ENCODE peak calls at places on chromosomes 11 and 22, in nine cellular contexts. One of them, this sample, is unnamed. For H3K27me3, the result is how much of the 10 kb centered on the place peaks cover.

GRCh38 chr11:75342966-75343870 is 8.2 kb downstream of the ARRB1 start:
- DNase-seq in heart right ventricle: no peak
- DNase-seq in IMR-90: peak
- DNase-seq in mammary epithelial cell: no peak
- DNase-seq in left ventricle myocardium inferior: no peak
- DNase-seq in Caco-2: peak
- DNase-seq in heart left ventricle: no peak
- DNase-seq in cardiac muscle cell: peak
- DNase-seq in CD4-positive, alpha-beta T cell: no peak
- DNase-seq in this sample: peak

GRCh38 chr11:65546217-65546958 is 11.8 kb downstream of the LTBP3 start:
- DNase-seq in cardiac muscle cell: no peak
- DNase-seq in IMR-90: no peak
- DNase-seq in CD4-positive, alpha-beta T cell: peak
- DNase-seq in heart left ventricle: peak
- DNase-seq in Caco-2: peak
- DNase-seq in mammary epithelial cell: peak
- DNase-seq in left ventricle myocardium inferior: peak
- DNase-seq in heart right ventricle: peak
- DNase-seq in this sample: peak

GRCh38 chr11:109783017-109783416 is 310.2 kb upstream of the ZC3H12C start:
- DNase-seq in Caco-2: no peak
- DNase-seq in heart left ventricle: no peak
- DNase-seq in cardiac muscle cell: no peak
- DNase-seq in mammary epithelial cell: no peak
- DNase-seq in left ventricle myocardium inferior: no peak
- DNase-seq in heart right ventricle: no peak
- DNase-seq in CD4-positive, alpha-beta T cell: no peak
- DNase-seq in IMR-90: no peak
- DNase-seq in this sample: no peak

GRCh38 chr22:32203181-32204105 is 1.4 kb downstream of the RFPL2 start:
- DNase-seq in CD4-positive, alpha-beta T cell: no peak
- DNase-seq in cardiac muscle cell: no peak
- DNase-seq in heart left ventricle: no peak
- DNase-seq in IMR-90: no peak
- DNase-seq in Caco-2: no peak
- DNase-seq in mammary epithelial cell: no peak
- DNase-seq in heart right ventricle: no peak
- DNase-seq in left ventricle myocardium inferior: no peak
- DNase-seq in this sample: no peak

GRCh38 chr22:37185646-37186227 is 2.3 kb downstream of the C1QTNF6 start:
- DNase-seq in Caco-2: no peak
- DNase-seq in heart left ventricle: no peak
- DNase-seq in left ventricle myocardium inferior: peak
- DNase-seq in IMR-90: no peak
- DNase-seq in CD4-positive, alpha-beta T cell: no peak
- DNase-seq in cardiac muscle cell: no peak
- DNase-seq in heart right ventricle: no peak
- DNase-seq in mammary epithelial cell: no peak
- DNase-seq in this sample: no peak

GRCh38 chr22:41768420-41768819 is 32.1 kb upstream of the CCDC134 start:
- DNase-seq in mammary epithelial cell: peak
- DNase-seq in heart left ventricle: no peak
- DNase-seq in CD4-positive, alpha-beta T cell: no peak
- DNase-seq in Caco-2: no peak
- DNase-seq in heart right ventricle: no peak
- DNase-seq in IMR-90: peak
- DNase-seq in cardiac muscle cell: peak
- DNase-seq in left ventricle myocardium inferior: no peak
- DNase-seq in this sample: no peak

GRCh38 chr22:45540122-45540521 is 37.4 kb downstream of the FBLN1 start:
- DNase-seq in IMR-90: no peak
- DNase-seq in heart right ventricle: no peak
- DNase-seq in Caco-2: no peak
- DNase-seq in CD4-positive, alpha-beta T cell: no peak
- DNase-seq in mammary epithelial cell: no peak
- DNase-seq in heart left ventricle: no peak
- DNase-seq in left ventricle myocardium inferior: no peak
- DNase-seq in cardiac muscle cell: no peak
- DNase-seq in this sample: no peak

GRCh38 chr22:37059876-37060449 is 8.4 kb downstream of the KCTD17 start:
- DNase-seq in heart right ventricle: peak
- DNase-seq in mammary epithelial cell: no peak
- DNase-seq in IMR-90: no peak
- DNase-seq in left ventricle myocardium inferior: no peak
- DNase-seq in Caco-2: no peak
- DNase-seq in cardiac muscle cell: no peak
- DNase-seq in CD4-positive, alpha-beta T cell: no peak
- DNase-seq in heart left ventricle: no peak
- DNase-seq in this sample: peak

GRCh38 chr11:62144641-62145255 is 20.9 kb downstream of the INCENP start:
- DNase-seq in left ventricle myocardium inferior: no peak
- DNase-seq in heart right ventricle: no peak
- DNase-seq in cardiac muscle cell: no peak
- DNase-seq in Caco-2: no peak
- DNase-seq in mammary epithelial cell: no peak
- DNase-seq in CD4-positive, alpha-beta T cell: no peak
- DNase-seq in IMR-90: no peak
- DNase-seq in heart left ventricle: no peak
- DNase-seq in this sample: no peak

GRCh38 chr22:35219012-35219411 is 38.3 kb upstream of the HMGXB4 start:
- DNase-seq in IMR-90: peak
- DNase-seq in Caco-2: no peak
- DNase-seq in CD4-positive, alpha-beta T cell: no peak
- DNase-seq in cardiac muscle cell: peak
- DNase-seq in mammary epithelial cell: peak
- DNase-seq in heart right ventricle: no peak
- DNase-seq in heart left ventricle: no peak
- DNase-seq in left ventricle myocardium inferior: no peak
- DNase-seq in this sample: no peak

GRCh38 chr11:86143429-86144030 is 74.6 kb upstream of the PICALM start:
- DNase-seq in heart left ventricle: peak
- DNase-seq in left ventricle myocardium inferior: peak
- DNase-seq in IMR-90: no peak
- DNase-seq in cardiac muscle cell: no peak
- DNase-seq in CD4-positive, alpha-beta T cell: no peak
- DNase-seq in heart right ventricle: peak
- DNase-seq in Caco-2: no peak
- DNase-seq in mammary epithelial cell: no peak
- DNase-seq in this sample: no peak

GRCh38 chr11:99020324-99021225 is at the start of gene CNTN5:
- DNase-seq in CD4-positive, alpha-beta T cell: peak
- DNase-seq in Caco-2: no peak
- DNase-seq in cardiac muscle cell: peak
- DNase-seq in heart left ventricle: peak
- DNase-seq in heart right ventricle: peak
- DNase-seq in left ventricle myocardium inferior: peak
- DNase-seq in IMR-90: peak
- DNase-seq in mammary epithelial cell: peak
- DNase-seq in this sample: peak

GRCh38 chr11:112412383-112412782 is 151.7 kb upstream of the PLET1 start:
- DNase-seq in left ventricle myocardium inferior: no peak
- DNase-seq in mammary epithelial cell: peak
- DNase-seq in CD4-positive, alpha-beta T cell: no peak
- DNase-seq in cardiac muscle cell: no peak
- DNase-seq in IMR-90: no peak
- DNase-seq in heart left ventricle: no peak
- DNase-seq in Caco-2: no peak
- DNase-seq in heart right ventricle: no peak
- DNase-seq in this sample: no peak

GRCh38 chr22:35454416-35455054 is 54.6 kb downstream of the MCM5 start:
- DNase-seq in heart left ventricle: peak
- DNase-seq in Caco-2: no peak
- DNase-seq in left ventricle myocardium inferior: no peak
- DNase-seq in CD4-positive, alpha-beta T cell: no peak
- DNase-seq in IMR-90: no peak
- DNase-seq in heart right ventricle: no peak
- DNase-seq in cardiac muscle cell: no peak
- DNase-seq in mammary epithelial cell: no peak
- DNase-seq in this sample: peak

GRCh38 chr11:13861411-13861810 is 101.1 kb upstream of the SPON1 start:
- DNase-seq in mammary epithelial cell: no peak
- DNase-seq in Caco-2: no peak
- DNase-seq in CD4-positive, alpha-beta T cell: peak
- DNase-seq in heart left ventricle: no peak
- DNase-seq in cardiac muscle cell: no peak
- DNase-seq in heart right ventricle: no peak
- DNase-seq in IMR-90: no peak
- DNase-seq in left ventricle myocardium inferior: no peak
- DNase-seq in this sample: no peak

GRCh38 chr11:86550757-86551156 is 121.7 kb downstream of the ME3 start:
- DNase-seq in heart left ventricle: no peak
- DNase-seq in CD4-positive, alpha-beta T cell: no peak
- DNase-seq in IMR-90: no peak
- DNase-seq in Caco-2: no peak
- DNase-seq in left ventricle myocardium inferior: no peak
- DNase-seq in heart right ventricle: no peak
- DNase-seq in mammary epithelial cell: no peak
- DNase-seq in cardiac muscle cell: no peak
- DNase-seq in this sample: no peak

GRCh38 chr11:7577226-7577882 is 63.6 kb downstream of the PPFIBP2 start:
- DNase-seq in Caco-2: no peak
- DNase-seq in CD4-positive, alpha-beta T cell: no peak
- DNase-seq in IMR-90: no peak
- DNase-seq in heart right ventricle: peak
- DNase-seq in mammary epithelial cell: no peak
- DNase-seq in cardiac muscle cell: peak
- DNase-seq in left ventricle myocardium inferior: peak
- DNase-seq in heart left ventricle: peak
- DNase-seq in this sample: peak

GRCh38 chr11:102279641-102280170 is 37.6 kb upstream of the BIRC3 start:
- DNase-seq in CD4-positive, alpha-beta T cell: no peak
- DNase-seq in mammary epithelial cell: peak
- DNase-seq in cardiac muscle cell: peak
- DNase-seq in heart right ventricle: no peak
- DNase-seq in Caco-2: no peak
- DNase-seq in left ventricle myocardium inferior: no peak
- DNase-seq in heart left ventricle: no peak
- DNase-seq in IMR-90: peak
- DNase-seq in this sample: no peak

GRCh38 chr11:105071060-105071732 is 26.1 kb upstream of the CARD16 start:
- DNase-seq in left ventricle myocardium inferior: no peak
- DNase-seq in mammary epithelial cell: peak
- DNase-seq in heart left ventricle: no peak
- DNase-seq in Caco-2: no peak
- DNase-seq in CD4-positive, alpha-beta T cell: no peak
- DNase-seq in heart right ventricle: no peak
- DNase-seq in cardiac muscle cell: no peak
- DNase-seq in IMR-90: no peak
- DNase-seq in this sample: no peak

DNA sequence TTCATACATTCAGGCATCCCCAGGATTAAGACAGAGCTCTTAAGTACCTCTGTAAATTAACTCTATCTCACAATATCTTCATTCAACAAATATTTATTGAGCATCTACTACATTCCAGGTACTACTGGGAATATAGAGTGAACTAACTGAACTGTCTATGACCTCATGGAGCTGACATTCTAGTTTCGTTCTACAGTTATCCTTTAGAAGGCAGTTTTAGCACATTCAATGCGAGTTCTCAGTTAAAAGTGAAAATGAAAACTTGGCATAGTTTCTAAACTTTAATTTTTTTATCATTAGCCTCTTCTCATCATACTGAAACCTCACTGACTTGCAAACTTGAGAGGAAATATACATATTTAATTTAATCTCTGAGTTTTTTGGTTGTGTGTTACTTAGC is 10.7 kb upstream of the MS4A6E start:
- DNase-seq in CD4-positive, alpha-beta T cell: no peak
- DNase-seq in cardiac muscle cell: no peak
- DNase-seq in IMR-90: no peak
- DNase-seq in heart left ventricle: no peak
- DNase-seq in Caco-2: no peak
- DNase-seq in heart right ventricle: no peak
- DNase-seq in left ventricle myocardium inferior: no peak
- DNase-seq in mammary epithelial cell: no peak
- DNase-seq in this sample: no peak
- TF ChIP-seq CTCF in CD4-positive, alpha-beta T cell: no peak
- TF ChIP-seq CTCF in cardiac muscle cell: no peak
- TF ChIP-seq CTCF in IMR-90: no peak
- TF ChIP-seq CTCF in heart left ventricle: no peak
- TF ChIP-seq CTCF in Caco-2: no peak
- TF ChIP-seq CTCF in heart right ventricle: no peak
- TF ChIP-seq CTCF in left ventricle myocardium inferior: no peak
- TF ChIP-seq CTCF in mammary epithelial cell: no peak
- TF ChIP-seq CTCF in this sample: no peak

GRCh38 chr11:66728760-66729385 is at the start of gene SPTBN2:
- DNase-seq in mammary epithelial cell: no peak
- DNase-seq in left ventricle myocardium inferior: no peak
- DNase-seq in heart left ventricle: no peak
- DNase-seq in Caco-2: peak
- DNase-seq in heart right ventricle: no peak
- DNase-seq in CD4-positive, alpha-beta T cell: no peak
- DNase-seq in cardiac muscle cell: peak
- DNase-seq in IMR-90: no peak
- DNase-seq in this sample: no peak
- H3K27me3 ChIP-seq in mammary epithelial cell: under half
- H3K27me3 ChIP-seq in left ventricle myocardium inferior: half or more
- H3K27me3 ChIP-seq in heart left ventricle: under half
- H3K27me3 ChIP-seq in Caco-2: under half
- H3K27me3 ChIP-seq in heart right ventricle: under half
- H3K27me3 ChIP-seq in CD4-positive, alpha-beta T cell: half or more
- H3K27me3 ChIP-seq in cardiac muscle cell: half or more
- H3K27me3 ChIP-seq in IMR-90: half or more
- H3K27me3 ChIP-seq in this sample: under half

GRCh38 chr11:859394-860131 is 16.9 kb downstream of the TSPAN4 start:
- DNase-seq in mammary epithelial cell: peak
- DNase-seq in IMR-90: peak
- DNase-seq in heart left ventricle: peak
- DNase-seq in left ventricle myocardium inferior: peak
- DNase-seq in cardiac muscle cell: peak
- DNase-seq in CD4-positive, alpha-beta T cell: no peak
- DNase-seq in Caco-2: no peak
- DNase-seq in heart right ventricle: peak
- DNase-seq in this sample: peak
- TF ChIP-seq CTCF in mammary epithelial cell: no peak
- TF ChIP-seq CTCF in IMR-90: no peak
- TF ChIP-seq CTCF in heart left ventricle: no peak
- TF ChIP-seq CTCF in left ventricle myocardium inferior: no peak
- TF ChIP-seq CTCF in cardiac muscle cell: no peak
- TF ChIP-seq CTCF in CD4-positive, alpha-beta T cell: no peak
- TF ChIP-seq CTCF in Caco-2: no peak
- TF ChIP-seq CTCF in heart right ventricle: no peak
- TF ChIP-seq CTCF in this sample: no peak

DNA sequence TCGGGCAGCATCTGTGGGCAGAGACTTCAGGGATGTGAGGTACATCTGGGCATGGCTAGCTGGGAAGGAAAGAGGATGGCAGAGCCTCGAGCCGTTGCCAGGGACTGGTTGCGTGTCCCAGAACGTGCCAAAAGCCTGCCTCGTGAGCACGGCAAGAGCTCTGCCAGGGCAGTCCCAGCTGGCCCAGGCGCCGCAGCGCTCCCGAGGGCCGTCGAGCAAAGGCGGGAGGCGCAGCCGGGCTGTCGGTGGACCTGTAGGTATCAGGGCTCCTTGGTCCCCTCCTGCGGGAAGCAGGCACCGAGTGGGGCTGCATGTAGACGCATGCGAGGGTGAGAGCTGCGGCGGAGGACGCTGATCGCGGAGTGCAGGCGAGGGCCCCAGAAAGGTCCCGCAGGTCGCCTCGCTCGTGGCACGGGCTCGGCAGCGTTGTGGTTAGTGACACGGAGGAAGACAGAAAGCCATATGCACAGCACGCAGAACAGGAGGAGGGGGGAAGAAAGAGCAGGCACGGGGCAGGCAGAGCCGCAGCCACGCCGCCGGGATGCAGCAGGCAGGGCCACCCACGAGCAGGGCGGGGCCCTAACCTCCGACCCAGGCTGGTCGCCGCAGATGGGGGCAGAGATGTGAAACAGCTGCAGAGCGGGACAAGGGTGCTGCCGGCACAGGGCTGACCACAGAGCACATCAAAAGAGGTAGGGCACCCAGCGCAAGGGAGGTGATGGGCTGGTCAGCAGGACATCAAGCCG is 18.0 kb downstream of the LSP1 start:
- DNase-seq in heart right ventricle: peak
- DNase-seq in cardiac muscle cell: no peak
- DNase-seq in Caco-2: no peak
- DNase-seq in heart left ventricle: no peak
- DNase-seq in mammary epithelial cell: no peak
- DNase-seq in IMR-90: no peak
- DNase-seq in CD4-positive, alpha-beta T cell: peak
- DNase-seq in left ventricle myocardium inferior: peak
- DNase-seq in this sample: no peak
- H3K27me3 ChIP-seq in heart right ventricle: under half
- H3K27me3 ChIP-seq in cardiac muscle cell: under half
- H3K27me3 ChIP-seq in Caco-2: under half
- H3K27me3 ChIP-seq in heart left ventricle: under half
- H3K27me3 ChIP-seq in mammary epithelial cell: under half
- H3K27me3 ChIP-seq in IMR-90: under half
- H3K27me3 ChIP-seq in CD4-positive, alpha-beta T cell: under half
- H3K27me3 ChIP-seq in left ventricle myocardium inferior: under half
- H3K27me3 ChIP-seq in this sample: under half